ENCODE peak calls at places on chromosome 3, in six cellular contexts. T is SK-N-SH, B is MM.1S, D is hepatocyte, N is GM23248, L is neural progenitor cell. A is an unnamed sample.

GRCh38 chr3:34863485-34863884 is 775.8 kb upstream of the ARPP21 start:
- DNase-seq in T (peak), B (no peak), D (no peak), N (no peak), L (no peak), A (peak)

GRCh38 chr3:142224482-142225072 is 808 bp downstream of the GK5 start:
- DNase-seq in T (no peak), B (no peak), D (no peak), N (peak), L (no peak), A (no peak)

GRCh38 chr3:50213383-50213782 is 8.3 kb downstream of the SLC38A3 start:
- DNase-seq in T (no peak), B (no peak), D (no peak), N (no peak), L (no peak), A (no peak)

GRCh38 chr3:71989165-71989564 is 204.2 kb upstream of the PROK2 start:
- DNase-seq in T (no peak), B (no peak), D (no peak), N (peak), L (no peak), A (no peak)

GRCh38 chr3:99783009-99783573 is 34.6 kb upstream of the CMSS1 start:
- DNase-seq in T (no peak), B (no peak), D (no peak), N (peak), L (no peak), A (no peak)

GRCh38 chr3:135966875-135967274 is 1.3 kb downstream of the PPP2R3A start:
- DNase-seq in T (peak), B (no peak), D (peak), N (peak), L (no peak), A (no peak)

GRCh38 chr3:159322322-159322939 is 520.6 kb downstream of the MFSD1 start:
- DNase-seq in T (peak), B (peak), D (peak), N (peak), L (peak), A (peak)

GRCh38 chr3:106093616-106094015 is 224.8 kb upstream of the CBLB start:
- DNase-seq in T (no peak), B (no peak), D (no peak), N (no peak), L (no peak), A (no peak)

DNA sequence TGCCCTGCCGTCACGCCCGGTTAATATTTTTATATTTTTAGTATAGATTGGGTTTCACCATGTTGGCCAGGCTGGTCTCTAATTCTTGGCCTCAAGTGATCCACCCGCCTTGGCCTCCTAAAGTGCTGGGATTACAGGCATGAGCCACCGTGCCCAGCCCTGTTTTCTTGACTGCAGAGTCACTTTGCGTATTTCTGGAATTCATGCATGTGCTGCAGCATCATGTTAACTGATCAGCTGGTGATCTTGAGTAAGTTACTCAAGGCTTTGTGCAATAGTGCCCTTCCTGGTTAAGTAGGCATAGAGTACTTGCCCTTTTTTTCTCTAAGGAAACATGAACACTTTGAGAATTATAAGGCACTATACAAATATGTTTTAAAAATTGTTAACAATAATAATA is 33.8 kb downstream of the GPR171 start:
- DNase-seq in T (no peak), B (no peak), D (no peak), N (peak), L (no peak), A (no peak)
- H3K27ac ChIP-seq in T (no peak), B (no peak), D (no peak), N (no peak), L (no peak), A (no peak)

DNA sequence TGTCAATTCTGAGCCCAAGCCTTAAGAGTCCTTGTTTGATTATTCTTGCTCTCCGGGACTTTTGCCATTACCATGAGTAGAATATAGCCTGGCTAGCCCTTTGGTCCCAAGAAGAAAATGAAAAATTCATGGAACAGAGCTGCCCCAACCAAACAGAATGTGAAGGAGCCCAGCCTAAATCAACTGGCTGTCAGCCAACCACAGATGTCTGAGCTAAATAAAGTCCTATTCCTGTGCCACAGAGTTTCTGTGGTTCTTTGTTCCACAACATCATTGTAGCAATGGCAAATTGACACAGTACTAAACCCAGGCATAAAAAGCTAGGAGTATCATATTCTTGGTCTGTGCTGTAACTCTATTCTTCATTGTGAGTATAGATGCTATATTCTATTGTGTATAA is 185.2 kb downstream of the CPNE4 start:
- DNase-seq in T (no peak), B (no peak), D (no peak), N (no peak), L (no peak), A (no peak)
- TF ChIP-seq EZH2phosphoT487 in T (no peak), B (no peak), D (no peak), N (no peak), L (no peak), A (no peak)

GRCh38 chr3:194058189-194058571 is 77.8 kb upstream of the HES1 start:
- DNase-seq in T (peak), B (peak), D (peak), N (peak), L (peak), A (peak)

GRCh38 chr3:194064380-194065118 is 71.4 kb upstream of the HES1 start:
- DNase-seq in T (no peak), B (no peak), D (no peak), N (no peak), L (no peak), A (peak)

GRCh38 chr3:194065119-194065392 is 70.9 kb upstream of the HES1 start:
- DNase-seq in T (no peak), B (no peak), D (no peak), N (no peak), L (no peak), A (no peak)

GRCh38 chr3:194062825-194063224 is 73.1 kb upstream of the HES1 start:
- DNase-seq in T (no peak), B (no peak), D (no peak), N (no peak), L (no peak), A (no peak)

DNA sequence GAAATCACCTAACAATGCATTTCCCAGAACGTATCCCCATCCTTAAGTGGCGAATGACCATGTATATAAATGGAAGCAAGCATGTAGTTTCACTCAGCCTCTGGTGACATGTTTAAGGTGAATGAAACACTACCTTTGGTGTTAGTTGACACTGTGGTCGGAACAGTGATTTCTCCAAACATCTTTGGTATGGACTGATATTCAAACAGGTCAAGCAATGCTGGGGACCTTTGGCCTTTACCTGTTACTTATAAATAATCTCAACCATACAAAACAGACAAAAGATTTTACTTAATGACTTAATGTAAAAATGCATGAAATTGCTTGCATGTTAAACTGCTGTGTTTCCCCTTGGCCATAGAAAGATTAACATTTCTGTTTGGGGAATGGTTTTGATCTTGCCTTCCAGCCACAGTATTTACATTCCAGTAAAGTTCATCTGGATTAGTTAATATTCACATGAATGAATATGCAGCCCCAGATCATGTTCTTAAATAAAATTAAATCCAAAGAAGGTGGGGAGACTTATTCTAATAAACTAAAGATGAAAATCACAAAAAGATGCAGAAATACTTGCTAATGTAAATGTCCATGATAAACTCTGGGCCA is 74.4 kb upstream of the HES1 start:
- DNase-seq in T (no peak), B (no peak), D (no peak), N (no peak), L (no peak), A (no peak)
- H3K27ac ChIP-seq in T (no peak), B (no peak), D (no peak), N (no peak), L (no peak), A (no peak)

DNA sequence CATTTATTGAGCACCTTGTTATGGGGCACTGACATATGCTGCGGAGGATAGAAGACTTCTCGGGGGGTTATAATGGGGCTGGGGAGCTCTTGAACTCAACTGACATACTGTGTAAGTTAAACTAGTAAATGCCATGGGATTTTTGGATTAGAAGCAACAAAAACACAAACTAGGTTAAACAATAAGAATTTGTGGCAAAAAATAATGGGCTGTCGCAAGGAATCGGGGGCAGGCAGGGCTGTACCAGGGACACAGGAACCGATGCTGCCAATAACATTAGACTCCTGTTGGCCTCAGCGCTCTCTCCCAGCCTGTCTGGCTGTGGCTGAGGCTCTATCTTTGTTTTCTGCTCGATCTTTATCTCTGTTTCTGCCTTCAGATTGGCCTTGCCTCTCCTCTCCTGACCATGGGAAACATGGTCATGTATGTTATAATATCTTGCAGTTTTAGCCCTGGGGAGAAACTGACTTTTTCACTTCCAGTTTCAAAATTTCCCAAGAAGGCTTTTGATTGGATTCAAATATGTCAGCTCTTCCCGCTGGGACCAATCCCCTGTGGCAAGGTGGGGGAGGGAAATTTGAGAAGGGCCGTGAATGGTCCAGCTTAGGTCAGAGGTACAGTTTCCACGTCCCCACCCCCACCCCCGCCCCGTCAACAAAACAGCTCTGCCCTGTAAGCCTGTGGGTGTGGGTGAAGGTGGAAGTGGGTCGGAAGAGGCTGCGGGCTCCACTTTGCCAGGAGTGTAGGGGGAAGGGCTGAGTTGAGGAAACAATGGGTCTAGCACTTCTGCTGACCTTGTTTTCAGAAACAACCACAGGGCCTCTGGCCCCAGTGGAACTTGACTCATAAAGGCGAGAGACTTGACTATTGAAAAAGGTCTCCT is 161.0 kb upstream of the TBL1XR1 start:
- DNase-seq in T (peak), B (peak), D (peak), N (peak), L (peak), A (peak)
- TF ChIP-seq EZH2phosphoT487 in T (no peak), B (no peak), D (no peak), N (no peak), L (no peak), A (no peak)

GRCh38 chr3:54642147-54642546 is 285.7 kb downstream of the LRTM1 start:
- DNase-seq in T (no peak), B (no peak), D (no peak), N (no peak), L (no peak), A (no peak)

GRCh38 chr3:54641226-54642014 is 286.4 kb downstream of the LRTM1 start:
- DNase-seq in T (no peak), B (no peak), D (no peak), N (no peak), L (peak), A (no peak)
- H3K27ac ChIP-seq in T (no peak), B (no peak), D (no peak), N (no peak), L (no peak), A (no peak)

GRCh38 chr3:128794067-128794768 is 68.2 kb downstream of the RAB7A start:
- DNase-seq in T (no peak), B (no peak), D (peak), N (peak), L (no peak), A (no peak)
- TF ChIP-seq EZH2phosphoT487 in T (no peak), B (no peak), D (no peak), N (no peak), L (no peak), A (no peak)

GRCh38 chr3:86595696-86596095 is 395.3 kb downstream of the VGLL3 start:
- DNase-seq in T (no peak), B (no peak), D (no peak), N (no peak), L (no peak), A (no peak)

DNA sequence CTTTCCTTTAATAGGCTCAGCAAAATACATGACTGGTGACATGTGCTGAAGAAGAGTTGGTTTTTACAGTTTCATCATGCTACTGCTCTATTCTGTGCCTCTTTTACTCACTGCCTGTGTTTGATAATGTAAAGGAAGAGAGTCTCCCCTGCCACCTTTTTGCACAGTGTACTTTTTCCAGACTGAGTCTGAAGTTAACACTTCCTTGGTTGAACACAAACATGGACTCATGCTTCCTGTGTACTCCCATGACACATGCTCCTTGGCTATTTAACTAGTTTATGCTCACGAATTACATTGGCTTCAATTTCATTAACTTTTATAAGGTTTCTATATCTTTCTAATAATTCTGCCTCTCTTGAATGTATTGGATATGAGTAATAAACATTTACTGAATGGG is 396.1 kb downstream of the VGLL3 start:
- DNase-seq in T (no peak), B (no peak), D (no peak), N (no peak), L (no peak), A (no peak)
- H3K27ac ChIP-seq in T (no peak), B (no peak), D (no peak), N (no peak), L (no peak), A (no peak)

GRCh38 chr3:140931801-140932200 is 9.8 kb upstream of the SLC25A36 start:
- DNase-seq in T (no peak), B (no peak), D (no peak), N (peak), L (no peak), A (no peak)

GRCh38 chr3:140931016-140931454 is 10.6 kb upstream of the SLC25A36 start:
- DNase-seq in T (no peak), B (no peak), D (no peak), N (peak), L (peak), A (no peak)

GRCh38 chr3:140933109-140933508 is 8.5 kb upstream of the SLC25A36 start:
- DNase-seq in T (no peak), B (no peak), D (no peak), N (no peak), L (no peak), A (no peak)

GRCh38 chr3:140927711-140928110 is 13.9 kb upstream of the SLC25A36 start:
- DNase-seq in T (no peak), B (no peak), D (no peak), N (no peak), L (no peak), A (no peak)

DNA sequence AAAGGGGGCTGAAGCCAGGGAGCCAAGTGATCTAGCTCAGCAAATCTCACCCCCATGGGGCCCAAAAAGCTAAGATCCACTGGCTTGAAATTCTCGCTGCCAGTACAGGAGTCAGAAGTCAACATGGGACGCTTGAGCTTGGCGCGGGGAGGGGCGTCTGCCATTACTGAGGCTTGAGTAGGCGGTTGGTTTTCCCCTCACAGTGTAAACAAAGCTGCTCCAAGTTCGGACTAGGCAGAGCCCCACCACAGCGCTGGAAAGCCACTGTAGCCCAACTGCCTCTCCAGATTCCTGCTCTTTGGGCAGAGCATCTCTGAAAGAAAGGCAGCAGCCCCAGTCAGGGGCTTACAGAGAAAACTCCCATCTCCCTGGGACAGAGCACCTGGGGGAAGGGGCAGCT is 8.1 kb upstream of the SLC25A36 start:
- DNase-seq in T (no peak), B (no peak), D (no peak), N (no peak), L (no peak), A (no peak)
- TF ChIP-seq EZH2phosphoT487 in T (no peak), B (no peak), D (no peak), N (no peak), L (no peak), A (no peak)

GRCh38 chr3:53794597-53794996 is 51.6 kb downstream of the CHDH start:
- DNase-seq in T (no peak), B (no peak), D (no peak), N (peak), L (no peak), A (no peak)
- H3K27ac ChIP-seq in T (no peak), B (no peak), D (no peak), N (no peak), L (no peak), A (no peak)

GRCh38 chr3:98679986-98680385 is 83.2 kb upstream of the ST3GAL6 start:
- DNase-seq in T (no peak), B (no peak), D (no peak), N (no peak), L (no peak), A (no peak)

GRCh38 chr3:98681486-98681885 is 81.7 kb upstream of the ST3GAL6 start:
- DNase-seq in T (no peak), B (no peak), D (no peak), N (no peak), L (no peak), A (no peak)

DNA sequence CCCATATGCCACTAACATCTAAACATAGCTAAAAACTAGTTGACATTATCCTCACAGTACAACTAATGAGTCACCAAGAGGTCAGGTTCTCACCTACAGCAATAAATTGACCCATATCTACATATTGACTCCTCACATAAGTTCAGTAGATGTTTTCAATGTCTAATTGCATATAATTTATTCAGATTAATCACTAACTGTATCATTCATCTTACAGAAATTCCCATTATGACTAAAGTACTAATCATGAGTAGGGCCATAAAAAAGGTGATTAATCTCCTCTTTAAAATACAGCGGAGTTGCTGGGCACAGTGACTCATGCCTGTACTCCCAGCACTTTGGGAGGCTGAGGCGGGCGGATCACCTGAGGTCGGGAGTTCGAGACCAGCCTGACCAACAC is 82.4 kb upstream of the ST3GAL6 start:
- DNase-seq in T (no peak), B (no peak), D (no peak), N (peak), L (no peak), A (no peak)
- TF ChIP-seq EZH2phosphoT487 in T (no peak), B (no peak), D (no peak), N (no peak), L (no peak), A (no peak)

A was measured in OCI-LY7.